ENCODE peak calls at places on chromosomes 2 and 18, in seven cellular contexts. One of them, this sample, is unnamed.
A peak's percentile ranks its signal among the peaks of the same experiment; 100 is the strongest.

GRCh38 chr18:35950628-35950982 is 21.9 kb upstream of the RMP24 start:
- DNase-seq in activated naive CD4-positive, alpha-beta T cell treated with anti-CD3 and anti-CD28 coated beads, Interleukin-2, amount 50 U/mL, for 16 hours: no peak
- DNase-seq in stimulated activated CD4-positive, alpha-beta T cell treated with anti-CD3 and anti-CD28 coated beads, Interleukin-2, amount 100 ng/mL, for 48 hours: no peak
- DNase-seq in NCI-H1092 treated with DMSO at 0.1 percent for 48 hours: no peak
- DNase-seq in DMS53: no peak
- DNase-seq in occipital lobe: no peak
- DNase-seq in mesothelial cell of epicardium: no peak
- DNase-seq in this sample: no peak

GRCh38 chr2:56337342-56337741 is 153.6 kb downstream of the CCDC85A start:
- DNase-seq in activated naive CD4-positive, alpha-beta T cell treated with anti-CD3 and anti-CD28 coated beads, Interleukin-2, amount 50 U/mL, for 16 hours: no peak
- DNase-seq in stimulated activated CD4-positive, alpha-beta T cell treated with anti-CD3 and anti-CD28 coated beads, Interleukin-2, amount 100 ng/mL, for 48 hours: no peak
- DNase-seq in NCI-H1092 treated with DMSO at 0.1 percent for 48 hours: peak; percentile 86
- DNase-seq in DMS53: peak; percentile 86
- DNase-seq in occipital lobe: no peak
- DNase-seq in mesothelial cell of epicardium: no peak
- DNase-seq in this sample: no peak

GRCh38 chr2:169452080-169452479 is 27.2 kb upstream of the BBS5 start:
- DNase-seq in activated naive CD4-positive, alpha-beta T cell treated with anti-CD3 and anti-CD28 coated beads, Interleukin-2, amount 50 U/mL, for 16 hours: no peak
- DNase-seq in stimulated activated CD4-positive, alpha-beta T cell treated with anti-CD3 and anti-CD28 coated beads, Interleukin-2, amount 100 ng/mL, for 48 hours: no peak
- DNase-seq in NCI-H1092 treated with DMSO at 0.1 percent for 48 hours: peak; percentile 35
- DNase-seq in DMS53: peak; percentile 81
- DNase-seq in occipital lobe: no peak
- DNase-seq in mesothelial cell of epicardium: no peak
- DNase-seq in this sample: no peak

GRCh38 chr2:98376301-98376945 is 30.2 kb downstream of the CNGA3 start:
- DNase-seq in activated naive CD4-positive, alpha-beta T cell treated with anti-CD3 and anti-CD28 coated beads, Interleukin-2, amount 50 U/mL, for 16 hours: no peak
- DNase-seq in stimulated activated CD4-positive, alpha-beta T cell treated with anti-CD3 and anti-CD28 coated beads, Interleukin-2, amount 100 ng/mL, for 48 hours: no peak
- DNase-seq in NCI-H1092 treated with DMSO at 0.1 percent for 48 hours: no peak
- DNase-seq in DMS53: no peak
- DNase-seq in occipital lobe: no peak
- DNase-seq in mesothelial cell of epicardium: no peak
- DNase-seq in this sample: no peak

GRCh38 chr18:79899609-79900435 is 51.6 kb downstream of the SLC66A2 start:
- DNase-seq in activated naive CD4-positive, alpha-beta T cell treated with anti-CD3 and anti-CD28 coated beads, Interleukin-2, amount 50 U/mL, for 16 hours: no peak
- DNase-seq in stimulated activated CD4-positive, alpha-beta T cell treated with anti-CD3 and anti-CD28 coated beads, Interleukin-2, amount 100 ng/mL, for 48 hours: no peak
- DNase-seq in NCI-H1092 treated with DMSO at 0.1 percent for 48 hours: no peak
- DNase-seq in DMS53: no peak
- DNase-seq in occipital lobe: no peak
- DNase-seq in mesothelial cell of epicardium: peak; percentile 28
- DNase-seq in this sample: no peak

GRCh38 chr2:217127744-217128143 is 267.9 kb upstream of the TNP1 start:
- DNase-seq in activated naive CD4-positive, alpha-beta T cell treated with anti-CD3 and anti-CD28 coated beads, Interleukin-2, amount 50 U/mL, for 16 hours: no peak
- DNase-seq in stimulated activated CD4-positive, alpha-beta T cell treated with anti-CD3 and anti-CD28 coated beads, Interleukin-2, amount 100 ng/mL, for 48 hours: no peak
- DNase-seq in NCI-H1092 treated with DMSO at 0.1 percent for 48 hours: peak; percentile 31
- DNase-seq in DMS53: no peak
- DNase-seq in occipital lobe: no peak
- DNase-seq in mesothelial cell of epicardium: no peak
- DNase-seq in this sample: no peak

GRCh38 chr2:171958475-171958874 is 36.2 kb downstream of the HAT1 start:
- DNase-seq in activated naive CD4-positive, alpha-beta T cell treated with anti-CD3 and anti-CD28 coated beads, Interleukin-2, amount 50 U/mL, for 16 hours: no peak
- DNase-seq in stimulated activated CD4-positive, alpha-beta T cell treated with anti-CD3 and anti-CD28 coated beads, Interleukin-2, amount 100 ng/mL, for 48 hours: no peak
- DNase-seq in NCI-H1092 treated with DMSO at 0.1 percent for 48 hours: no peak
- DNase-seq in DMS53: no peak
- DNase-seq in occipital lobe: no peak
- DNase-seq in mesothelial cell of epicardium: no peak
- DNase-seq in this sample: no peak

GRCh38 chr2:237118731-237119130 is 33.0 kb downstream of the COPS8 start:
- DNase-seq in activated naive CD4-positive, alpha-beta T cell treated with anti-CD3 and anti-CD28 coated beads, Interleukin-2, amount 50 U/mL, for 16 hours: no peak
- DNase-seq in stimulated activated CD4-positive, alpha-beta T cell treated with anti-CD3 and anti-CD28 coated beads, Interleukin-2, amount 100 ng/mL, for 48 hours: no peak
- DNase-seq in NCI-H1092 treated with DMSO at 0.1 percent for 48 hours: peak; percentile 56
- DNase-seq in DMS53: peak; percentile 69
- DNase-seq in occipital lobe: no peak
- DNase-seq in mesothelial cell of epicardium: no peak
- DNase-seq in this sample: no peak

GRCh38 chr18:72542993-72543361 is 1.2 kb downstream of the CBLN2 start:
- DNase-seq in activated naive CD4-positive, alpha-beta T cell treated with anti-CD3 and anti-CD28 coated beads, Interleukin-2, amount 50 U/mL, for 16 hours: no peak
- DNase-seq in stimulated activated CD4-positive, alpha-beta T cell treated with anti-CD3 and anti-CD28 coated beads, Interleukin-2, amount 100 ng/mL, for 48 hours: no peak
- DNase-seq in NCI-H1092 treated with DMSO at 0.1 percent for 48 hours: peak; percentile 75
- DNase-seq in DMS53: peak; percentile 81
- DNase-seq in occipital lobe: no peak
- DNase-seq in mesothelial cell of epicardium: peak; percentile 38
- DNase-seq in this sample: no peak

GRCh38 chr2:123080331-123080730 is 944.8 kb upstream of the CNTNAP5 start:
- DNase-seq in activated naive CD4-positive, alpha-beta T cell treated with anti-CD3 and anti-CD28 coated beads, Interleukin-2, amount 50 U/mL, for 16 hours: no peak
- DNase-seq in stimulated activated CD4-positive, alpha-beta T cell treated with anti-CD3 and anti-CD28 coated beads, Interleukin-2, amount 100 ng/mL, for 48 hours: no peak
- DNase-seq in NCI-H1092 treated with DMSO at 0.1 percent for 48 hours: no peak
- DNase-seq in DMS53: peak; percentile 49
- DNase-seq in occipital lobe: no peak
- DNase-seq in mesothelial cell of epicardium: no peak
- DNase-seq in this sample: no peak

GRCh38 chr18:59988098-59988706 is 88.4 kb downstream of the PMAIP1 start:
- DNase-seq in activated naive CD4-positive, alpha-beta T cell treated with anti-CD3 and anti-CD28 coated beads, Interleukin-2, amount 50 U/mL, for 16 hours: peak; percentile 41
- DNase-seq in stimulated activated CD4-positive, alpha-beta T cell treated with anti-CD3 and anti-CD28 coated beads, Interleukin-2, amount 100 ng/mL, for 48 hours: peak; percentile 47
- DNase-seq in NCI-H1092 treated with DMSO at 0.1 percent for 48 hours: peak; percentile 54
- DNase-seq in DMS53: peak; percentile 82
- DNase-seq in occipital lobe: no peak
- DNase-seq in mesothelial cell of epicardium: no peak
- DNase-seq in this sample: no peak

GRCh38 chr2:219344756-219345458 is 12.4 kb upstream of the RESP18 start:
- DNase-seq in activated naive CD4-positive, alpha-beta T cell treated with anti-CD3 and anti-CD28 coated beads, Interleukin-2, amount 50 U/mL, for 16 hours: no peak
- DNase-seq in stimulated activated CD4-positive, alpha-beta T cell treated with anti-CD3 and anti-CD28 coated beads, Interleukin-2, amount 100 ng/mL, for 48 hours: no peak
- DNase-seq in NCI-H1092 treated with DMSO at 0.1 percent for 48 hours: peak; percentile 76
- DNase-seq in DMS53: peak; percentile 72
- DNase-seq in occipital lobe: peak; percentile 5
- DNase-seq in mesothelial cell of epicardium: no peak
- DNase-seq in this sample: no peak

GRCh38 chr18:3332376-3332775 is 70.4 kb downstream of the MYL12B start:
- DNase-seq in activated naive CD4-positive, alpha-beta T cell treated with anti-CD3 and anti-CD28 coated beads, Interleukin-2, amount 50 U/mL, for 16 hours: no peak
- DNase-seq in stimulated activated CD4-positive, alpha-beta T cell treated with anti-CD3 and anti-CD28 coated beads, Interleukin-2, amount 100 ng/mL, for 48 hours: no peak
- DNase-seq in NCI-H1092 treated with DMSO at 0.1 percent for 48 hours: no peak
- DNase-seq in DMS53: no peak
- DNase-seq in occipital lobe: no peak
- DNase-seq in mesothelial cell of epicardium: no peak
- DNase-seq in this sample: no peak

GRCh38 chr18:43744960-43745740 is 467.9 kb upstream of the SYT4 start:
- DNase-seq in activated naive CD4-positive, alpha-beta T cell treated with anti-CD3 and anti-CD28 coated beads, Interleukin-2, amount 50 U/mL, for 16 hours: no peak
- DNase-seq in stimulated activated CD4-positive, alpha-beta T cell treated with anti-CD3 and anti-CD28 coated beads, Interleukin-2, amount 100 ng/mL, for 48 hours: no peak
- DNase-seq in NCI-H1092 treated with DMSO at 0.1 percent for 48 hours: no peak
- DNase-seq in DMS53: no peak
- DNase-seq in occipital lobe: no peak
- DNase-seq in mesothelial cell of epicardium: no peak
- DNase-seq in this sample: no peak

GRCh38 chr2:216103213-216103612 is 5.9 kb upstream of the XRCC5 start:
- DNase-seq in activated naive CD4-positive, alpha-beta T cell treated with anti-CD3 and anti-CD28 coated beads, Interleukin-2, amount 50 U/mL, for 16 hours: no peak
- DNase-seq in stimulated activated CD4-positive, alpha-beta T cell treated with anti-CD3 and anti-CD28 coated beads, Interleukin-2, amount 100 ng/mL, for 48 hours: no peak
- DNase-seq in NCI-H1092 treated with DMSO at 0.1 percent for 48 hours: no peak
- DNase-seq in DMS53: peak; percentile 25
- DNase-seq in occipital lobe: no peak
- DNase-seq in mesothelial cell of epicardium: no peak
- DNase-seq in this sample: no peak

GRCh38 chr2:29931818-29932217 is 10.4 kb upstream of the ALK start:
- DNase-seq in activated naive CD4-positive, alpha-beta T cell treated with anti-CD3 and anti-CD28 coated beads, Interleukin-2, amount 50 U/mL, for 16 hours: no peak
- DNase-seq in stimulated activated CD4-positive, alpha-beta T cell treated with anti-CD3 and anti-CD28 coated beads, Interleukin-2, amount 100 ng/mL, for 48 hours: no peak
- DNase-seq in NCI-H1092 treated with DMSO at 0.1 percent for 48 hours: no peak
- DNase-seq in DMS53: no peak
- DNase-seq in occipital lobe: no peak
- DNase-seq in mesothelial cell of epicardium: no peak
- DNase-seq in this sample: no peak

GRCh38 chr18:74459877-74460276 is 2.8 kb upstream of the DIPK1C start:
- DNase-seq in activated naive CD4-positive, alpha-beta T cell treated with anti-CD3 and anti-CD28 coated beads, Interleukin-2, amount 50 U/mL, for 16 hours: no peak
- DNase-seq in stimulated activated CD4-positive, alpha-beta T cell treated with anti-CD3 and anti-CD28 coated beads, Interleukin-2, amount 100 ng/mL, for 48 hours: no peak
- DNase-seq in NCI-H1092 treated with DMSO at 0.1 percent for 48 hours: no peak
- DNase-seq in DMS53: peak; percentile 47
- DNase-seq in occipital lobe: no peak
- DNase-seq in mesothelial cell of epicardium: peak; percentile 30
- DNase-seq in this sample: no peak

GRCh38 chr2:239276813-239277193 is 124.0 kb downstream of the HDAC4 start:
- DNase-seq in activated naive CD4-positive, alpha-beta T cell treated with anti-CD3 and anti-CD28 coated beads, Interleukin-2, amount 50 U/mL, for 16 hours: no peak
- DNase-seq in stimulated activated CD4-positive, alpha-beta T cell treated with anti-CD3 and anti-CD28 coated beads, Interleukin-2, amount 100 ng/mL, for 48 hours: no peak
- DNase-seq in NCI-H1092 treated with DMSO at 0.1 percent for 48 hours: no peak
- DNase-seq in DMS53: peak; percentile 33
- DNase-seq in occipital lobe: no peak
- DNase-seq in mesothelial cell of epicardium: no peak
- DNase-seq in this sample: no peak

GRCh38 chr2:225041210-225041870 is 928 bp downstream of the DOCK10 start:
- DNase-seq in activated naive CD4-positive, alpha-beta T cell treated with anti-CD3 and anti-CD28 coated beads, Interleukin-2, amount 50 U/mL, for 16 hours: peak; percentile 66
- DNase-seq in stimulated activated CD4-positive, alpha-beta T cell treated with anti-CD3 and anti-CD28 coated beads, Interleukin-2, amount 100 ng/mL, for 48 hours: peak; percentile 53
- DNase-seq in NCI-H1092 treated with DMSO at 0.1 percent for 48 hours: no peak
- DNase-seq in DMS53: peak; percentile 31
- DNase-seq in occipital lobe: peak; percentile 44
- DNase-seq in mesothelial cell of epicardium: no peak
- DNase-seq in this sample: no peak

GRCh38 chr2:184920451-184920965 is 322.2 kb downstream of the ZNF804A start:
- DNase-seq in activated naive CD4-positive, alpha-beta T cell treated with anti-CD3 and anti-CD28 coated beads, Interleukin-2, amount 50 U/mL, for 16 hours: no peak
- DNase-seq in stimulated activated CD4-positive, alpha-beta T cell treated with anti-CD3 and anti-CD28 coated beads, Interleukin-2, amount 100 ng/mL, for 48 hours: no peak
- DNase-seq in NCI-H1092 treated with DMSO at 0.1 percent for 48 hours: no peak
- DNase-seq in DMS53: no peak
- DNase-seq in occipital lobe: no peak
- DNase-seq in mesothelial cell of epicardium: no peak
- DNase-seq in this sample: no peak

GRCh38 chr2:108907822-108908716 is 81.0 kb downstream of the EDAR start:
- DNase-seq in activated naive CD4-positive, alpha-beta T cell treated with anti-CD3 and anti-CD28 coated beads, Interleukin-2, amount 50 U/mL, for 16 hours: no peak
- DNase-seq in stimulated activated CD4-positive, alpha-beta T cell treated with anti-CD3 and anti-CD28 coated beads, Interleukin-2, amount 100 ng/mL, for 48 hours: no peak
- DNase-seq in NCI-H1092 treated with DMSO at 0.1 percent for 48 hours: peak; percentile 15
- DNase-seq in DMS53: no peak
- DNase-seq in occipital lobe: no peak
- DNase-seq in mesothelial cell of epicardium: peak; percentile 16
- DNase-seq in this sample: no peak

This sample was measured in omental fat pad.